ENCODE peak calls at places on chromosomes 16 and 17, in ten cellular contexts. T is AG10803, P is stomach, D is lower leg skin, M is cardiac muscle cell, L is body of pancreas, O is spleen, Q is adipocyte, A is fibroblast of mammary gland, W is fibroblast of lung. V is an unnamed sample.

GRCh38 chr16:70152578-70153302 is 20.8 kb upstream of the CLEC18C start:
- DNase-seq in T (no peak), P (peak; percentile 46), D (no peak), M (no peak), L (no peak), O (peak; percentile 76), Q (no peak), A (no peak), W (no peak), V (no peak)

GRCh38 chr17:45992175-45992574 is 6.9 kb upstream of the STH start:
- DNase-seq in T (no peak), P (no peak), D (no peak), M (no peak), L (no peak), O (no peak), Q (no peak), A (no peak), W (no peak), V (no peak)

GRCh38 chr16:49431591-49432290 is 58.1 kb downstream of the C16orf78 start:
- DNase-seq in T (no peak), P (no peak), D (no peak), M (no peak), L (no peak), O (peak; percentile 54), Q (no peak), A (no peak), W (no peak), V (no peak)

GRCh38 chr17:68318103-68318991 is 27.1 kb downstream of the ARSG start:
- DNase-seq in T (peak; percentile 57), P (peak; percentile 31), D (no peak), M (peak; percentile 55), L (peak; percentile 67), O (no peak), Q (peak; percentile 45), A (peak; percentile 72), W (peak; percentile 18), V (no peak)

GRCh38 chr16:59573528-59574271 is 839.6 kb upstream of the GOT2 start:
- DNase-seq in T (peak; percentile 85), P (no peak), D (no peak), M (peak; percentile 69), L (no peak), O (no peak), Q (peak; percentile 70), A (peak; percentile 71), W (peak; percentile 88), V (no peak)

GRCh38 chr16:88264641-88265285 is 118.0 kb upstream of the ZNF469 start:
- DNase-seq in T (peak; percentile 85), P (peak; percentile 94), D (peak; percentile 100), M (peak; percentile 89), L (peak; percentile 99), O (peak; percentile 88), Q (peak; percentile 97), A (peak; percentile 93), W (peak; percentile 94), V (peak; percentile 71)

GRCh38 chr16:21158208-21159110 is at the start of gene LDAF1:
- DNase-seq in T (peak; percentile 69), P (peak; percentile 88), D (peak; percentile 97), M (peak; percentile 83), L (peak; percentile 85), O (peak; percentile 97), Q (peak; percentile 94), A (peak; percentile 66), W (peak; percentile 68), V (no peak)

GRCh38 chr17:70521821-70522256 is 352.5 kb downstream of the KCNJ2 start:
- DNase-seq in T (no peak), P (peak; percentile 75), D (no peak), M (peak; percentile 69), L (peak; percentile 64), O (no peak), Q (no peak), A (peak; percentile 7), W (peak; percentile 78), V (no peak)

DNA sequence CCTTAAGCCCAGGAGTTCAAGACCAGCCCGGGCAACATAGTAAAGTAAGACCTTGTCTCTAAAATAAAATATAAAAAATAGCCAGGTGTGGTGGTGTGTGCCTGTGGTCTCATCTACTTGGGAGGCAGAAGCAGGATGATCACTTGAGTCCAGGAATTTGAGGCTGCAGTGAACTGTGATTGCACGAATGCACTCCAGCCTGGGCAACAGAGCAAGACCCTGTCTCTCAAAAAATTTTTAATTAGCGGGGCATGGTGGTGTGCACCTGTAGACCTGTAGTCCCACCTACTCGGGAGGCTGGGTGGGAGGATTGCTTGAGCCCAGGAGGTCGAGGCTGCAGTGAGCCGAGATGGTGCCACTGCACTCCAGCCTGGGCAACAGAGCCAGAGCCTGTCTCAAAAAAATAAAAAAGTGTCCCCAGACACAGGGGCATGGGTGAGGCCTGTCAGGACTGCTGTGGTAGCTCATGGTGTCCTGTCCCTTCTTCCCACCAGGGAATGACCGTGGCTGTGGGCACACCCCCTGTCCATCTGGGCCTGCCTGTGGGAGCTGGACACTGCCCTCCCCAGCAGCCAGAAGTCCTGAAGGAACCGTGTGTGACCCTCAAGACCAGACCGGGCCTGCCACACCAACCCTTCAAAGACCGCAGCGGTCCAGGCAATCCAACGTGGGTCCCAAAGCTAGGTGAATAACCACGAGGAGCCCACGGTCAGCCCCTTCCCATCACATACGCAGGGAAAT is 30.8 kb upstream of the GAA start:
- DNase-seq in T (peak; percentile 8), P (no peak), D (no peak), M (no peak), L (no peak), O (no peak), Q (no peak), A (no peak), W (no peak), V (no peak)
- H3K4me3 ChIP-seq in T (peak overlapping the region; percentile 53), P (peak overlapping the region; percentile 36), D (no peak overlapping the region), M (no peak overlapping the region), L (no peak overlapping the region), O (peak overlapping the region; percentile 27), Q (peak overlapping the region; percentile 75), A (peak overlapping the region; percentile 24), W (peak overlapping the region; percentile 25), V (no peak overlapping the region)

DNA sequence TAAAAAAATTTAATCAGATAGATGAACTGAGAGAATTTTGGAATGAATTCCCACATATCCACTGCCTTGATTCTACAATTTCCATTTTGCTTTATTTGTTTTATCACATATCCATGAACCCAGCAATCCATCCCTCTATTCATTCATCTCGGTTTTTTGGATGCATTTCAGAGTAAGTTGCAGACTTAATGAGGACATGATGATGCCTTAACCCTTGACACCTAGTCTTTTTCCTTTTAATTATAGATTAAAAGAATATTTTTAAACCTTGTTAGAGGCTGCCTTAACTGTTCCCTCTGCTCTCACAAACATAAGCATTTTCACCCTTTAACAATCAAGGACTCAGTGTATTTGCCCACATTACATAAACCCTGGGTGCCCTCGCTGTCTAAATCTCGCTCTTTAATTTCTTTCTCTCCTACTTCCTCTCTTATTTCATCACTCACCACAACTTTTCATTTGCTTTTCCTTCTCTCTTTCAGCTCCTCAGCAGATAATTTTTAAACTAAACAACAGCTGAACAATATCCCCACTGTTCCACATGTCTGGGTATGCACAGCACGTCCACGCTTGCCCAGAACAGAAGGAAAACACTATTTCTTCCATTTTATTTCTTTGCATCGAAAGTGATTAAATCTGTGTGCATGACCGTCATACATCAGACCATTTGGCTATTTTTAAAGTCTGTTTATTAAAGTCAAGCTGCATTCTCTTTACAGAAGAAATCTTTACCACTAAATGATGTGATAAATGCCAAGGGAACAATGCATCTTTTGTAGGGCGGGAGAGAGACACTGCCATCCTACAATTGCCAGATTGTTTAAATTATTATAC is 39.9 kb downstream of the IQCK start:
- DNase-seq in T (no peak), P (no peak), D (no peak), M (peak; percentile 60), L (no peak), O (no peak), Q (no peak), A (no peak), W (peak; percentile 49), V (no peak)
- H3K4me3 ChIP-seq in T (no peak overlapping the region), P (no peak overlapping the region), D (no peak overlapping the region), M (no peak overlapping the region), L (no peak overlapping the region), O (no peak overlapping the region), Q (no peak overlapping the region), A (no peak overlapping the region), W (no peak overlapping the region), V (no peak overlapping the region)

GRCh38 chr17:79454826-79455225 is 156.0 kb downstream of the RBFOX3 start:
- DNase-seq in T (no peak), P (no peak), D (no peak), M (no peak), L (no peak), O (no peak), Q (no peak), A (no peak), W (no peak), V (no peak)

GRCh38 chr17:79455636-79456035 is 155.2 kb downstream of the RBFOX3 start:
- DNase-seq in T (no peak), P (no peak), D (no peak), M (no peak), L (no peak), O (no peak), Q (no peak), A (no peak), W (no peak), V (no peak)

GRCh38 chr17:79451167-79451566 is 159.7 kb downstream of the RBFOX3 start:
- DNase-seq in T (no peak), P (no peak), D (no peak), M (no peak), L (no peak), O (no peak), Q (no peak), A (no peak), W (no peak), V (no peak)

GRCh38 chr17:79452706-79453105 is 158.1 kb downstream of the RBFOX3 start:
- DNase-seq in T (no peak), P (no peak), D (no peak), M (no peak), L (no peak), O (no peak), Q (no peak), A (no peak), W (no peak), V (no peak)

DNA sequence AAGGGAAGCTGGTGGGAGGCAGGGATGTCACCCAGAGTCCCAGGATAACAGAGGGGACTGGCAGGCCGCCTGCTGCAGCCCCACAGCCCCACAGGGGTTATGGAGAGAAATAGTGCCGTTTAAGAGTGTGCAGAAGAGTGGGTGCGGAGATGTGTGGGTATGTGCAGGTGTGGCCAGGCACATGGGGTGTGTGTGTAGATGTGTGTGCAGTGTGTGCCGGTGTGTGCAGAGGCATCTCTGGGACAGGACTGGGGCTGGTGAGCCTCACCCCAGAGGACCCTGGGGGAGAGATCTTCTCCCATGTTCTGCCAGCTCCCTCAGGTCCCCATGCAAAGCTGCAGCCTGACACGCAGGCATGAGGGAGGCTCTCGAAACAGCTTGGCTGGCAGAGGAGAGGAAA is 157.4 kb downstream of the RBFOX3 start:
- DNase-seq in T (no peak), P (no peak), D (no peak), M (no peak), L (no peak), O (no peak), Q (no peak), A (no peak), W (no peak), V (no peak)
- H3K4me3 ChIP-seq in T (no peak overlapping the region), P (no peak overlapping the region), D (no peak overlapping the region), M (no peak overlapping the region), L (no peak overlapping the region), O (no peak overlapping the region), Q (no peak overlapping the region), A (no peak overlapping the region), W (no peak overlapping the region), V (no peak overlapping the region)

DNA sequence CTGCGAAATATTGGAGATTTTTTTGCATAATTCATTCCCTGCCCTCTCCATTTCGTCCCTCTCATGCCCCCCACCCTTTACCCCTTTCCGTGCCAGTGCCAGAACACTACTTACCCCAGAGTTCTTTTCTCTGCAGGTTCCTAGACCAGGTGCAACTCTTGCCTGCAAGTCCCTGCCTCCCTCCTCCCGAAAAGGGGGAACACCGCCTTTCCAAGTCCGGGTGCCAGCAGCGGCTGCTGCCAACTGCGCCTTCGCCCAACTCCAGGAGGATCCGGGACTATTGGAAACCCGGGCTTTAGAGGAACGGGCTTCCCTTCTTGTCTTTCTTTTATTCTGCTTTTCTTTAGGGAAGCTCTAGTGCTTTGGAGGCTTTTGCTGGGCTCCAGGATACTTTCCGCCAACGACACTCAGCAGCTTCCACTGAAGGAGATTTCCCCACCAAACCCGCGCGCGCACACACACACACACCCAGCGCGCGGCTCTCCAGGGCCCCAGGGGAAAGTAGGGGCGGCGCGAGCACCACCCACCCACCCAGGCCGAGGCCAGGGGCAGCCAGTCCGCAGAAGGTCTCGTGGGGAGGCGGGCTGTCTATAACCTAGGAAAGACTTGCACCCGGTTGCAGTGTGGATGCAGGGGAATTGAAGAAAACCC is 770 bp upstream of the CA10 start:
- DNase-seq in T (no peak), P (no peak), D (no peak), M (no peak), L (no peak), O (no peak), Q (no peak), A (no peak), W (no peak), V (no peak)
- H3K4me3 ChIP-seq in T (no peak overlapping the region), P (peak overlapping the region; percentile 43), D (no peak overlapping the region), M (no peak overlapping the region), L (no peak overlapping the region), O (no peak overlapping the region), Q (no peak overlapping the region), A (no peak overlapping the region), W (no peak overlapping the region), V (no peak overlapping the region)